ENCODE peak calls at places on chromosomes 16 and 17, in seven cellular contexts. S is A549; F is psoas muscle; R is lung; W is prostate gland; D is heart right ventricle; M is CD8-positive, alpha-beta T cell. N is an unnamed sample. For H3K9me3, the result is how much of the 10 kb centered on the place peaks cover.

GRCh38 chr17:38982858-38983746 is 15.9 kb upstream of the FBXO47 start:
- DNase-seq in S (peak), M (peak), F (no peak), D (peak), R (no peak), W (peak), N (peak)

GRCh38 chr16:23362460-23363317 is 60.6 kb downstream of the SCNN1B start:
- DNase-seq in R (peak), S (no peak), D (peak), M (no peak), W (peak), F (no peak), N (no peak)

GRCh38 chr17:9230346-9230745 is 209.0 kb downstream of the NTN1 start:
- DNase-seq in F (peak), R (no peak), M (no peak), S (no peak), W (no peak), D (no peak), N (no peak)

GRCh38 chr16:12971216-12971615 is 69.8 kb downstream of the SHISA9 start:
- DNase-seq in W (no peak), S (peak), D (peak), M (no peak), R (no peak), F (no peak), N (no peak)

GRCh38 chr16:77374384-77374783 is 60.5 kb downstream of the ADAMTS18 start:
- DNase-seq in M (no peak), S (no peak), D (no peak), W (peak), R (no peak), F (no peak), N (no peak)

GRCh38 chr17:60142872-60143499 is 6.8 kb upstream of the CA4 start:
- DNase-seq in D (peak), M (peak), F (peak), W (peak), S (peak), R (peak), N (peak)

GRCh38 chr16:7025616-7026190 is 306.9 kb upstream of the RBFOX1 start:
- DNase-seq in W (peak), D (peak), R (peak), F (peak), M (no peak), S (peak), N (no peak)

GRCh38 chr16:87844374-87844733 is 25.0 kb downstream of the SLC7A5 start:
- DNase-seq in D (no peak), S (no peak), F (peak), W (no peak), R (no peak), M (no peak), N (no peak)

GRCh38 chr17:40309031-40309937 is at the start of gene RARA:
- DNase-seq in S (peak), D (no peak), M (peak), F (peak), R (peak), W (no peak), N (peak)

GRCh38 chr17:1373710-1374237 is 26.2 kb downstream of the YWHAE start:
- DNase-seq in F (no peak), R (no peak), M (no peak), D (no peak), W (no peak), S (no peak), N (no peak)

GRCh38 chr16:65547799-65548446 is 426.1 kb upstream of the CDH11 start:
- DNase-seq in M (no peak), D (no peak), R (no peak), W (no peak), F (no peak), S (no peak), N (peak)

GRCh38 chr17:16473286-16474011 is 18.5 kb downstream of the LRRC75A start:
- DNase-seq in M (no peak), S (no peak), R (no peak), F (no peak), D (no peak), W (no peak), N (no peak)

GRCh38 chr16:67071476-67072048 is 38.2 kb upstream of the PHAF1 start:
- DNase-seq in F (no peak), S (no peak), W (no peak), M (no peak), D (no peak), R (no peak), N (no peak)

GRCh38 chr16:35797811-35798210 is 2338.4 kb downstream of the TP53TG3F start:
- DNase-seq in W (no peak), F (no peak), R (no peak), S (no peak), M (no peak), D (no peak), N (no peak)

GRCh38 chr16:20314575-20314974 is 12.7 kb downstream of the GP2 start:
- DNase-seq in D (no peak), F (no peak), R (no peak), S (no peak), M (no peak), W (no peak), N (no peak)

GRCh38 chr17:45784583-45785372 is 658 bp downstream of the CRHR1 start:
- DNase-seq in R (no peak), F (peak), M (peak), S (peak), D (no peak), W (peak), N (peak)

GRCh38 chr16:63690961-63691360 is 1430.9 kb downstream of the CDH11 start:
- DNase-seq in D (no peak), M (no peak), S (no peak), W (no peak), R (no peak), F (no peak), N (no peak)

GRCh38 chr17:43403846-43404245 is 5.1 kb downstream of the ARL4D start:
- DNase-seq in M (no peak), D (no peak), F (no peak), S (no peak), W (no peak), R (no peak), N (peak)

GRCh38 chr17:64455993-64456885 is 7.3 kb downstream of the MILR1 start:
- DNase-seq in R (no peak), M (no peak), D (no peak), W (no peak), S (no peak), F (no peak), N (no peak)

GRCh38 chr17:36198831-36199465 is 2.4 kb upstream of the CCL3L1 start:
- DNase-seq in S (no peak), M (no peak), F (no peak), D (no peak), R (no peak), W (no peak), N (no peak)

GRCh38 chr16:13680021-13680672 is 239.8 kb upstream of the ERCC4 start:
- DNase-seq in M (no peak), R (no peak), W (no peak), F (no peak), S (no peak), D (no peak), N (no peak)

GRCh38 chr16:54722210-54722676 is 208.4 kb upstream of the IRX5 start:
- DNase-seq in F (no peak), S (no peak), R (no peak), W (no peak), M (no peak), D (no peak), N (no peak)

GRCh38 chr17:82022310-82022980 is at the start of gene CENPX:
- DNase-seq in S (no peak), W (no peak), F (no peak), M (no peak), D (no peak), R (no peak), N (no peak)

GRCh38 chr16:30113031-30113710 is at the start of gene GDPD3:
- DNase-seq in F (no peak), W (no peak), M (no peak), D (no peak), R (no peak), S (no peak), N (no peak)

GRCh38 chr17:78706271-78706915 is 75.7 kb downstream of the CYTH1 start:
- DNase-seq in S (peak), R (no peak), D (no peak), F (no peak), W (peak), M (no peak), N (no peak)

GRCh38 chr17:78900816-78901215 is 2.2 kb downstream of the CEP295NL start:
- DNase-seq in W (no peak), M (no peak), F (peak), S (no peak), D (no peak), R (no peak), N (no peak)

GRCh38 chr17:64499805-64500486 is 3.1 kb upstream of the POLG2 start:
- DNase-seq in W (no peak), F (no peak), S (no peak), D (no peak), M (no peak), R (no peak), N (no peak)

GRCh38 chr16:11390573-11391495 is 45.6 kb downstream of the RMI2 start:
- DNase-seq in S (no peak), R (no peak), W (no peak), D (no peak), M (no peak), F (no peak), N (no peak)

GRCh38 chr17:44198721-44199552 is 747 bp downstream of the ATXN7L3 start:
- DNase-seq in F (peak), R (peak), W (peak), S (peak), M (peak), D (peak), N (peak)

GRCh38 chr16:55252577-55252976 is 71.4 kb upstream of the IRX6 start:
- DNase-seq in F (no peak), W (no peak), M (no peak), S (no peak), D (no peak), R (no peak), N (no peak)

DNA sequence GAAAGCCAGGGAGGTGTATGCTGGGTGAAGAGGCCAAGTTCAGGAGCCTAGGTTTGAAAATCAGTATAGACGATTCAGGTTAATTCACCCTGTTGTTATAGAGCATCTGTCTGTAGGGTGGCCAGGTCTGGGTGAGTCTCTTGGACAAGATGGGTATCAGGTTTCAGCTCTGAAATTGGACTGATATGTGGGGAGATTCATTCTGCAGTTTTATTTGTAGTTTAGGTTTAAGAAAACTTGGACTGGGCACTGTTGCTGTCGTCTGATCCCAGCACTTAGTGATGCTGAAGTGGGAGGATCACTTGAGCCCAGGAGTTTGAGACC is 17.8 kb downstream of the ABCC1 start:
- DNase-seq in W (no peak), F (no peak), D (no peak), S (no peak), M (no peak), R (no peak), N (no peak)
- H3K9me3 ChIP-seq in W (under half), F (under half), D (under half), S (under half), M (under half), R (under half), N (under half)

GRCh38 chr16:89315791-89316581 is 98.5 kb downstream of the ZNF778 start:
- DNase-seq in R (peak), M (peak), S (no peak), F (no peak), D (peak), W (no peak), N (peak)

GRCh38 chr16:89315271-89315670 is 97.8 kb downstream of the ZNF778 start:
- DNase-seq in F (no peak), W (no peak), D (no peak), M (no peak), R (no peak), S (no peak), N (no peak)

GRCh38 chr16:89317101-89317671 is 99.7 kb downstream of the ZNF778 start:
- DNase-seq in F (no peak), M (no peak), S (no peak), D (no peak), R (no peak), W (no peak), N (no peak)

GRCh38 chr16:89317729-89318429 is 100.4 kb downstream of the ZNF778 start:
- DNase-seq in R (no peak), D (no peak), F (peak), M (no peak), W (no peak), S (no peak), N (no peak)

GRCh38 chr16:89316701-89317100 is 99.2 kb downstream of the ZNF778 start:
- DNase-seq in S (no peak), M (no peak), D (no peak), W (no peak), R (no peak), F (no peak), N (no peak)
- H3K27ac ChIP-seq in S (peak), M (peak), D (peak), W (no peak), R (no peak), F (peak), N (no peak)

GRCh38 chr17:31508310-31509094 is 117.0 kb downstream of the RAB11FIP4 start:
- DNase-seq in S (peak), R (no peak), F (peak), D (no peak), W (no peak), M (peak), N (peak)
- TF ChIP-seq CTCF in S (no peak), R (no peak), F (no peak), D (peak), W (no peak), M (peak), N (peak)

DNA sequence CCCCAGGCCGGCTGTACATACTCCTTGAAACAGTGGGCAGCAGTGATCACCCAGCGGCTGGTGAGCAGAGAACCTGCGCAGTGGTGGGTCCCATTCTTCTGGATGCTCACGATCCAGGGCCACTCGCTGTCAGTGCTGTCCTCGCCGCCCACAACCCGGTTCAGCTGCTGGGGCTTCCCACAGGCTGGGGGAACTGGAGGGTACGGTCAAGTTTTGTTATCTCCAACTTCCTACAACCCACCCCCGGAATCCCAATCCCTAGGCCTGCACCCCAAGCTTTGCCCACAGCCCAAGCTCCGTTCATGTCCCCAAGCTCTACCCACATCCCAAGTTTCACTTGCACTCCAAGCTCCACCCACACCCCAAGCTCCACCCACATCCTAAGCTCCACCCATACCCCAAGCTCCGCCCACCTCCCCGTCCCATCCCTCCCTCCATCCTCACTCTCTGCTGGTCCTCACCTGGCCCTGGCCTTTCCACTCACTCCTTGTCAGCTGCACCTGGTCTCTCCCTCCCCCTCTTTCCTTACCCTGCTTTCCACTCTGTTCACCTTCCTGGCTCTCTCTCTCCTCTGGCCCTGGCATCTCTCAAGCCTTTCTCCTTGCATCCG is 1.8 kb downstream of the PRSS22 start:
- DNase-seq in M (peak), D (no peak), W (no peak), S (no peak), R (peak), F (peak), N (no peak)
- H3K9me3 ChIP-seq in M (under half), D (under half), W (under half), S (under half), R (under half), F (under half), N (under half)

GRCh38 chr17:54948380-54948779 is 20.1 kb downstream of the COX11 start:
- DNase-seq in F (no peak), W (no peak), M (no peak), D (no peak), R (no peak), S (no peak), N (peak)
- H3K27ac ChIP-seq in F (no peak), W (no peak), M (no peak), D (no peak), R (no peak), S (no peak), N (no peak)